ENCODE peak calls at places on chromosomes 4 and X, in four cellular contexts. F, Q, K and D are unnamed samples.

GRCh38 chrX:1416965-1417760 is 25.2 kb upstream of the SLC25A6 start:
- DNase-seq in Q (no peak), K (no peak), F (no peak), D (no peak)

GRCh38 chrX:105136786-105137185 is 83.7 kb downstream of the TEX13A start:
- DNase-seq in K (no peak), F (no peak), Q (no peak), D (no peak)

GRCh38 chr4:113905301-113905700 is 74.1 kb downstream of the ARSJ start:
- DNase-seq in Q (no peak), K (no peak), F (peak; percentile 19), D (peak; percentile 37)

GRCh38 chr4:141636771-141637460 is 533 bp downstream of the IL15 start:
- DNase-seq in Q (peak; percentile 47), F (peak; percentile 51), K (peak; percentile 48), D (peak; percentile 52)

GRCh38 chr4:103424853-103425252 is 226.7 kb upstream of the CENPE start:
- DNase-seq in F (no peak), Q (no peak), K (no peak), D (peak; percentile 3)

GRCh38 chrX:109535578-109535977 is 1.1 kb upstream of the NXT2 start:
- DNase-seq in Q (no peak), F (no peak), K (no peak), D (no peak)

GRCh38 chrX:40158036-40158706 is 60.4 kb upstream of the BCOR start:
- DNase-seq in K (peak; percentile 30), Q (no peak), F (no peak), D (no peak)

GRCh38 chrX:35289952-35290351 is 347.4 kb downstream of the FAM47B start:
- DNase-seq in K (no peak), F (no peak), Q (no peak), D (peak; percentile 4)

GRCh38 chr4:151967074-151967473 is 206.3 kb upstream of the GATB start:
- DNase-seq in F (no peak), K (no peak), Q (no peak), D (no peak)

GRCh38 chr4:112038861-112039260 is 106.4 kb upstream of the FAM241A start:
- DNase-seq in K (no peak), F (no peak), Q (no peak), D (peak; percentile 28)

GRCh38 chrX:47664737-47665136 is 5.8 kb upstream of the UXT start:
- DNase-seq in Q (no peak), F (peak; percentile 51), K (no peak), D (peak; percentile 63)

GRCh38 chr4:173490256-173490655 is 39.8 kb downstream of the HAND2 start:
- DNase-seq in Q (no peak), F (no peak), K (no peak), D (no peak)

GRCh38 chrX:130028196-130028595 is 45.8 kb downstream of the BCORL1 start:
- DNase-seq in K (no peak), F (peak; percentile 56), Q (no peak), D (peak; percentile 66)

GRCh38 chr4:78293348-78293747 is 236.2 kb downstream of the FRAS1 start:
- DNase-seq in Q (no peak), K (no peak), F (peak; percentile 70), D (peak; percentile 49)

GRCh38 chrX:11464836-11465458 is 171.7 kb downstream of the AMELX start:
- DNase-seq in F (no peak), Q (no peak), K (no peak), D (no peak)

GRCh38 chr4:84393193-84393592 is 105.9 kb downstream of the NKX6-1 start:
- DNase-seq in K (no peak), Q (no peak), F (no peak), D (no peak)

GRCh38 chrX:150365953-150366911 is 3.1 kb downstream of the MAMLD1 start:
- DNase-seq in Q (no peak), K (peak; percentile 39), F (peak; percentile 47), D (peak; percentile 48)

GRCh38 chrX:140440891-140441290 is 64.0 kb downstream of the SOX3 start:
- DNase-seq in K (no peak), Q (no peak), F (no peak), D (no peak)

GRCh38 chrX:16160729-16161128 is 6.6 kb upstream of the MAGEB17 start:
- DNase-seq in F (peak; percentile 40), K (no peak), Q (no peak), D (peak; percentile 54)

GRCh38 chr4:156838761-156839160 is 132.8 kb downstream of the PDGFC start:
- DNase-seq in K (no peak), F (peak; percentile 27), Q (no peak), D (peak; percentile 42)

GRCh38 chr4:173919861-173920260 is 363.6 kb downstream of the FBXO8 start:
- DNase-seq in F (no peak), Q (no peak), K (no peak), D (peak; percentile 2)

GRCh38 chr4:52096048-52096447 is 44.9 kb downstream of the SPATA18 start:
- DNase-seq in F (no peak), K (no peak), Q (no peak), D (peak; percentile 39)

GRCh38 chrX:8037593-8038348 is 110.6 kb upstream of the PNPLA4 start:
- DNase-seq in K (no peak), F (peak; percentile 15), Q (no peak), D (no peak)

GRCh38 chr4:127523369-127523768 is 109.4 kb upstream of the INTU start:
- DNase-seq in F (no peak), K (no peak), Q (no peak), D (peak; percentile 13)

GRCh38 chrX:21757960-21758359 is at the start of gene SMPX:
- DNase-seq in Q (no peak), K (peak; percentile 73), F (no peak), D (no peak)

GRCh38 chrX:21758488-21758887 is 572 bp upstream of the SMPX start:
- DNase-seq in K (no peak), F (no peak), Q (no peak), D (no peak)

GRCh38 chrX:21756785-21757529 is 959 bp downstream of the SMPX start:
- DNase-seq in K (no peak), F (no peak), Q (no peak), D (no peak)
- TF ChIP-seq CTCF in K (peak; percentile 17), F (no peak), Q (no peak), D (no peak)

DNA sequence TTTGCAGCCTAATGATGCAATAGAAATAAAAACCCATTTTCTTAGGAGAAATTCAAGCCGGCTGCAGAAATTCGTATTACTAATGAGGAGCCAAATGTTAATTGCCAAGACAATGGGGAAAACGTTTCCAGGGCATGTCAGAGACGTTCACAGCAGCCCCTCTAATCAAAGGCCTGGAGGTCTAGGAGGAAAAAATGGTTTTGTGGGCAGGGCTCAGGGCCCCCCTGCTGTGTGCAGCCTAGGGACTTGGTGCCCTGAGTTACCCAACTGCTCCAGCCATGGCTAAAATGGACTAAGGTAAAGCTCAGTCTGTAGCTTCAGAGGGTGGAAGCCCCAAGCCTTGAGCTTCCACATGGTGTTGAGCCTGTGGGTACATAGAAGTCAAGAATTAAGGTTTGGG is 461.4 kb downstream of the FAT4 start:
- DNase-seq in F (no peak), Q (no peak), K (no peak), D (no peak)
- H3K4me3 ChIP-seq in F (no peak overlapping the region), Q (no peak overlapping the region), K (no peak overlapping the region), D (no peak overlapping the region)

GRCh38 chr4:6888506-6889071 is 21.0 kb upstream of the TBC1D14 start:
- DNase-seq in K (no peak), F (no peak), Q (no peak), D (no peak)

GRCh38 chr4:6887591-6888371 is 21.8 kb upstream of the TBC1D14 start:
- DNase-seq in Q (no peak), K (peak; percentile 67), F (no peak), D (peak; percentile 67)

GRCh38 chr4:6886886-6887285 is 22.7 kb upstream of the TBC1D14 start:
- DNase-seq in K (no peak), F (no peak), Q (no peak), D (no peak)

GRCh38 chr4:6884341-6884870 is 25.2 kb upstream of the TBC1D14 start:
- DNase-seq in Q (no peak), K (no peak), F (no peak), D (no peak)

DNA sequence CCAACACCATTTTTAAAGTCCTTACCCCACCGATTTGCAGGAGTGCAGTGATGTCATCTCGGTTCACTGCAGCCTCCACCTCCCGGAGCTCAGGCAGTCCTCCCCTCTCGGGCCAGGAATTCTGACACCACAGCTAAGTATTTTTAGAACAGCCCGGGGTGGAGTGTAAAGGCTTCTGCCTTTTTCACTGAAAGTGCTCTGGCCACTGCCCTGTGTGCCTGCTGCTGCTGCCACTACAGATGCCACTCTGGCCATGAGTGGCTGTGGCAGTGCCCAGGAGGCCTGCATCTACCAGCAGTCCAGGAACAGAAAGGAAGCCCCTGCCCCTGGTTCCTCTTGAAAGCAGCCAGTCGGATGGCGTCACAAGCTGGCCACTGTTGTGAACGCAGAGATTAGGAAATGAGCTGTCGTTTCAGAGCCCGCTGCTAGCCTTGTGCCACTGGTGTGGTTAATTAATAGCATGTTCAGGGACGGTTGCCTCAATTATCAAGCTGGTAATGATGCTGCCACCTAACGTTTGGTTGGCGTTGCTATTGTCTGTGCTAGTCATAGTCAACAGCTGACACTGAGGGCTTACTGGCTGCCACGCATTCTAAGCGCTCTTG is 23.6 kb upstream of the TBC1D14 start:
- DNase-seq in K (peak; percentile 80), Q (peak; percentile 75), F (peak; percentile 60), D (peak; percentile 71)
- TF ChIP-seq CTCF in K (peak; percentile 50), Q (no peak), F (peak; percentile 22), D (peak; percentile 35)

GRCh38 chrX:48676893-48677270 is 6.7 kb upstream of the WAS start:
- DNase-seq in K (no peak), Q (no peak), F (no peak), D (no peak)
- H3K4me3 ChIP-seq in K (peak overlapping the region; percentile 75), Q (peak overlapping the region; percentile 64), F (peak overlapping the region; percentile 72), D (peak overlapping the region; percentile 67)

DNA sequence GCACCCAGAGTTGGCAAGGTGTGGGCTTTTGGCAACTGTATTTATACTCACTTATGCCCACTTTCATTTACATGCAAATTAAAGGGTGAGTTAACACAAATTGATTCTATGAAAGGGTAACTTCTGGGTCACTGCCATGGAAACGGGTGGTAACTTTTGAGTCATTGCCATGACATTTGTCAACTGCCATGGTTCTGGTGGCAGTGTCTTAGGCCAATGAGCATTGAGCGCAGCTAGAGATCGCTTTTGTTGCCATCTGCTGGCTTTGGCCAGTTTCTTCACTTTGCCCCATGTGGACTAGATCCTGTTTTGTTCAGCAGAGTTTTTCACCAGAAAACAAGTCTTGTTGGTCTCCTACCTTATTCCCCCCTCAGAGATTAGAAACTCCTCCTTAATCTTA is 170.8 kb upstream of the NUDT6 start:
- DNase-seq in F (no peak), K (no peak), Q (no peak), D (no peak)
- TF ChIP-seq CTCF in F (no peak), K (no peak), Q (no peak), D (peak; percentile 16)

GRCh38 chr4:144594471-144594986 is 51.4 kb upstream of the HHIP start:
- DNase-seq in K (no peak), Q (no peak), F (no peak), D (no peak)
- H3K4me3 ChIP-seq in K (no peak overlapping the region), Q (no peak overlapping the region), F (no peak overlapping the region), D (no peak overlapping the region)